ENCODE peak calls at places on chromosome 13, in five cellular contexts. P is kidney epithelial cell, K is sigmoid colon, E is DND-41, H is right lobe of liver. T is an unnamed sample.

GRCh38 chr13:111122056-111122455 is 6.9 kb downstream of the ARHGEF7 start:
- DNase-seq in K (no peak), P (no peak), E (no peak), H (no peak), T (no peak)

GRCh38 chr13:105918842-105919741 is 616.4 kb downstream of the EFNB2 start:
- DNase-seq in P (peak), E (no peak), H (no peak), K (no peak), T (peak)

GRCh38 chr13:48818495-48818961 is 157.2 kb upstream of the FNDC3A start:
- DNase-seq in H (no peak), P (peak), K (no peak), E (no peak), T (peak)

GRCh38 chr13:28584873-28585317 is 74.0 kb upstream of the POMP start:
- DNase-seq in K (no peak), E (no peak), H (no peak), P (peak), T (no peak)

GRCh38 chr13:30026093-30026492 is 175.7 kb upstream of the UBL3 start:
- DNase-seq in K (no peak), H (no peak), E (no peak), P (no peak), T (no peak)

GRCh38 chr13:44191504-44192171 is 182.0 kb upstream of the SERP2 start:
- DNase-seq in E (peak), P (no peak), K (no peak), H (no peak), T (no peak)

GRCh38 chr13:110231348-110232047 is 75.5 kb downstream of the COL4A1 start:
- DNase-seq in P (no peak), H (no peak), E (no peak), K (peak), T (no peak)

GRCh38 chr13:30058429-30058828 is 208.0 kb upstream of the UBL3 start:
- DNase-seq in K (no peak), E (no peak), P (no peak), H (no peak), T (no peak)

GRCh38 chr13:39038569-39038898 is 278 bp downstream of the NHLRC3 start:
- DNase-seq in K (no peak), H (peak), P (no peak), E (no peak), T (no peak)

GRCh38 chr13:27980280-27980998 is 8.1 kb downstream of the URAD start:
- DNase-seq in H (no peak), E (no peak), P (no peak), K (no peak), T (no peak)

GRCh38 chr13:40549500-40550094 is 116.8 kb downstream of the FOXO1 start:
- DNase-seq in P (no peak), H (no peak), E (no peak), K (peak), T (no peak)

GRCh38 chr13:95660981-95661581 is 15.9 kb upstream of the DNAJC3 start:
- DNase-seq in E (peak), H (no peak), K (no peak), P (no peak), T (no peak)

GRCh38 chr13:91245283-91245682 is 102.2 kb upstream of the MIR17HG start:
- DNase-seq in P (no peak), E (no peak), H (no peak), K (no peak), T (no peak)

GRCh38 chr13:42477588-42478190 is 96.3 kb upstream of the TNFSF11 start:
- DNase-seq in E (no peak), H (no peak), K (no peak), P (no peak), T (no peak)

GRCh38 chr13:85665286-85665685 is 133.9 kb downstream of the SLITRK6 start:
- DNase-seq in P (no peak), K (no peak), E (no peak), H (no peak), T (peak)

GRCh38 chr13:108549989-108550388 is 79.4 kb upstream of the MYO16 start:
- DNase-seq in K (no peak), E (no peak), P (no peak), H (no peak), T (no peak)

GRCh38 chr13:113383089-113383488 is 19.2 kb upstream of the GRTP1 start:
- DNase-seq in E (no peak), H (no peak), K (peak), P (no peak), T (no peak)

GRCh38 chr13:44365008-44365407 is 8.6 kb upstream of the SERP2 start:
- DNase-seq in P (peak), H (no peak), E (no peak), K (no peak), T (no peak)

GRCh38 chr13:42865703-42866102 is 84.3 kb downstream of the FAM216B start:
- DNase-seq in K (no peak), P (no peak), H (no peak), E (no peak), T (no peak)

GRCh38 chr13:89923731-89924130 is 1423.8 kb upstream of the MIR17HG start:
- DNase-seq in H (no peak), E (no peak), P (no peak), K (no peak), T (peak)

GRCh38 chr13:19181021-19181620 is 503 bp downstream of the TUBA3C start:
- DNase-seq in E (no peak), H (no peak), P (no peak), K (no peak), T (no peak)

GRCh38 chr13:48954086-48954485 is 21.6 kb upstream of the FNDC3A start:
- DNase-seq in E (no peak), H (no peak), P (peak), K (no peak), T (no peak)

GRCh38 chr13:29849731-29850212 is 645 bp downstream of the UBL3 start:
- DNase-seq in H (peak), E (peak), K (peak), P (peak), T (peak)

GRCh38 chr13:97883356-97883755 is 70.1 kb upstream of the IPO5 start:
- DNase-seq in H (no peak), P (no peak), E (no peak), K (no peak), T (no peak)

GRCh38 chr13:33284916-33285315 is 639 bp downstream of the STARD13 start:
- DNase-seq in E (no peak), K (no peak), P (no peak), H (no peak), T (no peak)

GRCh38 chr13:109784590-109785140 is 1.7 kb downstream of the IRS2 start:
- DNase-seq in P (no peak), E (no peak), H (peak), K (peak), T (no peak)

GRCh38 chr13:99028890-99029289 is 51.0 kb upstream of the DOCK9 start:
- DNase-seq in H (no peak), E (peak), K (no peak), P (no peak), T (no peak)

GRCh38 chr13:106599875-106600797 is 32.2 kb upstream of the ARGLU1 start:
- DNase-seq in E (peak), P (no peak), K (no peak), H (no peak), T (peak)

GRCh38 chr13:70415141-70415540 is 306.9 kb upstream of the KLHL1 start:
- DNase-seq in E (no peak), P (peak), H (no peak), K (no peak), T (no peak)

GRCh38 chr13:106526748-106527488 is 8.5 kb downstream of the EFNB2 start:
- DNase-seq in P (no peak), K (no peak), H (no peak), E (no peak), T (no peak)

GRCh38 chr13:72774019-72774418 is 7.7 kb downstream of the DIS3 start:
- DNase-seq in H (no peak), K (no peak), E (no peak), P (no peak), T (no peak)

GRCh38 chr13:113158946-113159345 is 498 bp downstream of the PROZ start:
- DNase-seq in P (no peak), E (no peak), H (peak), K (no peak), T (no peak)

GRCh38 chr13:107025991-107026390 is 458.1 kb upstream of the ARGLU1 start:
- DNase-seq in K (no peak), E (no peak), H (no peak), P (no peak), T (peak)

GRCh38 chr13:77563110-77563509 is 27.6 kb downstream of the SCEL start:
- DNase-seq in P (no peak), E (no peak), H (no peak), K (no peak), T (no peak)

GRCh38 chr13:23674795-23675640 is 104.8 kb downstream of the TNFRSF19 start:
- DNase-seq in K (no peak), H (no peak), E (no peak), P (no peak), T (no peak)

GRCh38 chr13:40597735-40598365 is 68.6 kb downstream of the FOXO1 start:
- DNase-seq in P (no peak), H (no peak), E (no peak), K (no peak), T (no peak)

GRCh38 chr13:69306766-69307165 is 800.9 kb upstream of the ATXN8OS start:
- DNase-seq in K (no peak), E (no peak), P (no peak), H (no peak), T (no peak)

GRCh38 chr13:98983182-98983581 is 5.3 kb upstream of the DOCK9 start:
- DNase-seq in P (no peak), E (peak), K (no peak), H (no peak), T (no peak)

GRCh38 chr13:95106562-95106961 is 194.7 kb downstream of the ABCC4 start:
- DNase-seq in H (no peak), P (no peak), E (no peak), K (no peak), T (no peak)

GRCh38 chr13:81480634-81481033 is 1139.7 kb upstream of the SPRY2 start:
- DNase-seq in K (no peak), E (no peak), H (no peak), P (no peak), T (no peak)
- TF ChIP-seq CTCF in K (no peak), E (no peak), H (no peak), P (peak), T (no peak)

GRCh38 chr13:21967871-21968270 is 297.0 kb downstream of the FGF9 start:
- DNase-seq in H (no peak), K (no peak), P (no peak), E (no peak), T (no peak)

GRCh38 chr13:21964686-21965085 is 293.8 kb downstream of the FGF9 start:
- DNase-seq in H (no peak), P (no peak), E (no peak), K (no peak), T (no peak)

GRCh38 chr13:21970172-21970571 is 299.3 kb downstream of the FGF9 start:
- DNase-seq in P (no peak), E (no peak), K (no peak), H (no peak), T (no peak)

GRCh38 chr13:21965095-21965494 is 294.2 kb downstream of the FGF9 start:
- DNase-seq in P (no peak), K (no peak), E (no peak), H (no peak), T (no peak)

DNA sequence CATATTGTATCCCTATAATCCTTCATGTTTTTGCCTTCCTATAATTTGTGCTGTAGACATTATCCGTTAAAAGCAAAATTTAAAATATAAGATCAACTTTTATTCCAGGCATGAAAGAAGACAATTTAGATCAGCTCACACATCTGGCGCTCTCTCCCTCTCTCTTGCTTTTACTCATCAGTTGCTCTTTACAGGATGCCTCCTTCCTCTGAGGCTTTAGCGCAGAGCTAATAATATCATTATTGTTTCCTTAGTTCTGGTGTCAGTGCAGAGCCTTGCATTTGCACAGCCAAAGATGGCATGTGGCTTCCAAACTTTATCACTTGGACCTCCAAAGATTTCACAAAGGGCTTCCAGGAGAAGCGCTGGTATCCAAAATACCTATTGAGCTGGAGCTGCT is 295.1 kb downstream of the FGF9 start:
- DNase-seq in P (no peak), K (no peak), H (no peak), E (no peak), T (no peak)
- H3K4me3 ChIP-seq in P (no peak), K (no peak), H (no peak), E (no peak), T (no peak)

GRCh38 chr13:26558074-26558805 is 757 bp downstream of the WASF3 start:
- DNase-seq in K (no peak), E (no peak), H (no peak), P (no peak), T (no peak)

GRCh38 chr13:26555413-26555812 is 2.1 kb upstream of the WASF3 start:
- DNase-seq in E (no peak), P (no peak), K (no peak), H (no peak), T (no peak)

GRCh38 chr13:26557051-26557392 is 461 bp upstream of the WASF3 start:
- DNase-seq in E (no peak), P (no peak), K (no peak), H (no peak), T (no peak)

GRCh38 chr13:26558912-26559485 is 1.5 kb downstream of the WASF3 start:
- DNase-seq in K (no peak), E (no peak), H (no peak), P (no peak), T (no peak)

DNA sequence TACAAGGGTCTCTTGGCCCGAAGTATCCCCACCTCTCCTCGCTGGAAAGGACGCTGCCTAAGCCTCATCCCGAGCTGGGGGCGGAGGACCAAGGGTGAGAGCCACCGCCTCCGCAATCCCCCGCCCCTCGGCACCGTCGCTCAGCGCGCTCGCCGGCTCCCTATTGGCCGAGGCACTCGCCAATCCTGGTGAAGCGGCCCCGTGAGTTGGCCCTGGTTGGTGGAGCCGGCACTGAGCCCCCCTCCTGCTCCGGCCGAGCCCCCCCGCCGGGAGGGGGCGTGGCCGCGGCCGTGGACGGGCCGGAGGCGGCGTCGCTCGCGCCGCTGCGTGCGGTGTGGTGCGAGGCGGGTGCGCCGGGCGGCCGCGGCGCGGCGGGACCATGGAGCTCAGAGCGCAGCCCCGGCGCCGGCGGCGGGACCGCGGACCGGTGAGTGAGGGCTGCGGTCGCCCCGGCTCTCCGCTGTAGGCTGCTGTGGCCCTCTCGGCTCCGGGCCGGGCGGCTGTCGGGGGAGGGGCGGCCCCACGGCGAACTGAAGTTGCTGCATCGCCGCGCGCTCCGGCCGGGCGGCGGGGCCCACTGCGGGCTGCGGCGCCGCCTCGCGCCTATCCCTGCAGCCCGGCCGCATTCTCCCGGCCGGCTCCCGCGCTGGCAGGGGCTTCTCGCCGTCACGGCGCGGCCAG is at the start of gene WASF3:
- DNase-seq in P (peak), E (no peak), H (peak), K (peak), T (peak)
- TF ChIP-seq CTCF in P (no peak), E (no peak), H (no peak), K (no peak), T (no peak)

GRCh38 chr13:102845630-102846260 is at the start of gene ERCC5:
- DNase-seq in H (peak), K (peak), P (peak), E (peak), T (peak)

GRCh38 chr13:102852556-102852955 is 6.7 kb downstream of the ERCC5 start:
- DNase-seq in E (no peak), P (no peak), H (no peak), K (no peak), T (no peak)

GRCh38 chr13:102846261-102847015 is 606 bp downstream of the ERCC5 start:
- DNase-seq in K (peak), H (peak), P (no peak), E (peak), T (no peak)

GRCh38 chr13:102847272-102848234 is 1.7 kb downstream of the ERCC5 start:
- DNase-seq in K (no peak), P (no peak), H (no peak), E (peak), T (no peak)

GRCh38 chr13:102848956-102849355 is 3.1 kb downstream of the ERCC5 start:
- DNase-seq in P (no peak), K (no peak), E (no peak), H (no peak), T (no peak)
- H3K4me3 ChIP-seq in P (no peak), K (no peak), E (no peak), H (no peak), T (no peak)

GRCh38 chr13:35524192-35524591 is 47.7 kb upstream of the MAB21L1 start:
- DNase-seq in P (no peak), H (no peak), K (no peak), E (no peak), T (no peak)
- TF ChIP-seq CTCF in P (no peak), H (no peak), K (no peak), E (no peak), T (no peak)